ENCODE peak calls at places on chromosomes 1 and 21, in nine cellular contexts. One of them, this sample, is unnamed.

GRCh38 chr1:160777486-160778089 is 18.4 kb upstream of the LY9 start:
- DNase-seq in right lobe of liver: no peak
- DNase-seq in activated naive CD4-positive, alpha-beta T cell treated with anti-CD3 and anti-CD28 coated beads for 36 hours: peak
- DNase-seq in NCI-H446: no peak
- DNase-seq in upper lobe of right lung: no peak
- DNase-seq in head of caudate nucleus: no peak
- DNase-seq in HL-60: no peak
- DNase-seq in WTC11: peak
- DNase-seq in cardiac fibroblast: peak
- DNase-seq in this sample: no peak

GRCh38 chr1:54965624-54966340 is 14.6 kb upstream of the TMEM61 start:
- DNase-seq in head of caudate nucleus: no peak
- DNase-seq in upper lobe of right lung: no peak
- DNase-seq in right lobe of liver: no peak
- DNase-seq in activated naive CD4-positive, alpha-beta T cell treated with anti-CD3 and anti-CD28 coated beads for 36 hours: no peak
- DNase-seq in WTC11: no peak
- DNase-seq in HL-60: peak
- DNase-seq in NCI-H446: peak
- DNase-seq in cardiac fibroblast: peak
- DNase-seq in this sample: no peak

GRCh38 chr21:31552826-31553225 is 106.7 kb upstream of the SOD1 start:
- DNase-seq in right lobe of liver: no peak
- DNase-seq in WTC11: no peak
- DNase-seq in activated naive CD4-positive, alpha-beta T cell treated with anti-CD3 and anti-CD28 coated beads for 36 hours: no peak
- DNase-seq in HL-60: no peak
- DNase-seq in head of caudate nucleus: no peak
- DNase-seq in cardiac fibroblast: no peak
- DNase-seq in upper lobe of right lung: peak
- DNase-seq in NCI-H446: no peak
- DNase-seq in this sample: no peak

GRCh38 chr1:39088658-39089057 is 62.5 kb downstream of the NDUFS5 start:
- DNase-seq in activated naive CD4-positive, alpha-beta T cell treated with anti-CD3 and anti-CD28 coated beads for 36 hours: no peak
- DNase-seq in WTC11: no peak
- DNase-seq in cardiac fibroblast: no peak
- DNase-seq in HL-60: no peak
- DNase-seq in head of caudate nucleus: no peak
- DNase-seq in NCI-H446: no peak
- DNase-seq in right lobe of liver: no peak
- DNase-seq in upper lobe of right lung: no peak
- DNase-seq in this sample: no peak

GRCh38 chr1:64539279-64539678 is 69.3 kb downstream of the CACHD1 start:
- DNase-seq in upper lobe of right lung: no peak
- DNase-seq in right lobe of liver: no peak
- DNase-seq in activated naive CD4-positive, alpha-beta T cell treated with anti-CD3 and anti-CD28 coated beads for 36 hours: no peak
- DNase-seq in WTC11: no peak
- DNase-seq in HL-60: no peak
- DNase-seq in head of caudate nucleus: no peak
- DNase-seq in cardiac fibroblast: no peak
- DNase-seq in NCI-H446: no peak
- DNase-seq in this sample: no peak

GRCh38 chr21:41776778-41777177 is 9.9 kb upstream of the RIPK4 start:
- DNase-seq in cardiac fibroblast: no peak
- DNase-seq in WTC11: no peak
- DNase-seq in activated naive CD4-positive, alpha-beta T cell treated with anti-CD3 and anti-CD28 coated beads for 36 hours: no peak
- DNase-seq in NCI-H446: no peak
- DNase-seq in upper lobe of right lung: no peak
- DNase-seq in head of caudate nucleus: no peak
- DNase-seq in HL-60: no peak
- DNase-seq in right lobe of liver: no peak
- DNase-seq in this sample: no peak

GRCh38 chr1:57824535-57824934 is 400.7 kb upstream of the DAB1 start:
- DNase-seq in WTC11: no peak
- DNase-seq in HL-60: no peak
- DNase-seq in right lobe of liver: no peak
- DNase-seq in NCI-H446: no peak
- DNase-seq in activated naive CD4-positive, alpha-beta T cell treated with anti-CD3 and anti-CD28 coated beads for 36 hours: no peak
- DNase-seq in upper lobe of right lung: no peak
- DNase-seq in cardiac fibroblast: no peak
- DNase-seq in head of caudate nucleus: no peak
- DNase-seq in this sample: no peak

GRCh38 chr1:3003039-3003940 is 18.0 kb upstream of the ACTRT2 start:
- DNase-seq in activated naive CD4-positive, alpha-beta T cell treated with anti-CD3 and anti-CD28 coated beads for 36 hours: no peak
- DNase-seq in head of caudate nucleus: peak
- DNase-seq in HL-60: no peak
- DNase-seq in WTC11: no peak
- DNase-seq in NCI-H446: no peak
- DNase-seq in cardiac fibroblast: no peak
- DNase-seq in upper lobe of right lung: peak
- DNase-seq in right lobe of liver: peak
- DNase-seq in this sample: no peak

GRCh38 chr1:93847811-93848288 is 31.2 kb downstream of the DNTTIP2 start:
- DNase-seq in cardiac fibroblast: peak
- DNase-seq in WTC11: peak
- DNase-seq in NCI-H446: peak
- DNase-seq in HL-60: peak
- DNase-seq in activated naive CD4-positive, alpha-beta T cell treated with anti-CD3 and anti-CD28 coated beads for 36 hours: peak
- DNase-seq in right lobe of liver: peak
- DNase-seq in head of caudate nucleus: peak
- DNase-seq in upper lobe of right lung: peak
- DNase-seq in this sample: peak

GRCh38 chr1:230977781-230978490 is 725 bp downstream of the TTC13 start:
- DNase-seq in HL-60: no peak
- DNase-seq in upper lobe of right lung: peak
- DNase-seq in NCI-H446: peak
- DNase-seq in head of caudate nucleus: no peak
- DNase-seq in cardiac fibroblast: peak
- DNase-seq in activated naive CD4-positive, alpha-beta T cell treated with anti-CD3 and anti-CD28 coated beads for 36 hours: peak
- DNase-seq in WTC11: peak
- DNase-seq in right lobe of liver: peak
- DNase-seq in this sample: peak

GRCh38 chr1:185338719-185339622 is 21.9 kb upstream of the IVNS1ABP start:
- DNase-seq in right lobe of liver: no peak
- DNase-seq in head of caudate nucleus: no peak
- DNase-seq in cardiac fibroblast: peak
- DNase-seq in activated naive CD4-positive, alpha-beta T cell treated with anti-CD3 and anti-CD28 coated beads for 36 hours: peak
- DNase-seq in HL-60: peak
- DNase-seq in upper lobe of right lung: no peak
- DNase-seq in NCI-H446: no peak
- DNase-seq in WTC11: no peak
- DNase-seq in this sample: no peak

GRCh38 chr1:148161252-148161901 is 9.3 kb upstream of the NBPF11 start:
- DNase-seq in upper lobe of right lung: peak
- DNase-seq in cardiac fibroblast: no peak
- DNase-seq in right lobe of liver: peak
- DNase-seq in WTC11: no peak
- DNase-seq in activated naive CD4-positive, alpha-beta T cell treated with anti-CD3 and anti-CD28 coated beads for 36 hours: no peak
- DNase-seq in head of caudate nucleus: no peak
- DNase-seq in NCI-H446: no peak
- DNase-seq in HL-60: no peak
- DNase-seq in this sample: no peak

GRCh38 chr1:162696286-162696862 is 64.1 kb downstream of the DDR2 start:
- DNase-seq in WTC11: peak
- DNase-seq in head of caudate nucleus: peak
- DNase-seq in activated naive CD4-positive, alpha-beta T cell treated with anti-CD3 and anti-CD28 coated beads for 36 hours: no peak
- DNase-seq in NCI-H446: peak
- DNase-seq in right lobe of liver: no peak
- DNase-seq in HL-60: no peak
- DNase-seq in upper lobe of right lung: no peak
- DNase-seq in cardiac fibroblast: peak
- DNase-seq in this sample: peak